ENCODE peak calls at places on chromosomes 5 and 9, in ten cellular contexts. L, Y, N, K, O, G, M, V, Z and A are unnamed samples.

GRCh38 chr5:53936481-53937352 is 373.7 kb downstream of the ARL15 start:
- DNase-seq in L (no peak), Y (no peak), N (no peak), K (no peak), O (no peak), G (no peak), M (no peak), V (no peak), Z (no peak), A (no peak)

GRCh38 chr5:26757941-26758340 is 280.4 kb downstream of the CDH9 start:
- DNase-seq in L (no peak), Y (no peak), N (no peak), K (no peak), O (no peak), G (no peak), M (no peak), V (no peak), Z (no peak), A (no peak)

GRCh38 chr5:122153230-122153629 is 23.9 kb downstream of the ZNF474 start:
- DNase-seq in L (no peak), Y (no peak), N (no peak), K (no peak), O (no peak), G (no peak), M (no peak), V (no peak), Z (no peak), A (no peak)

GRCh38 chr5:9233712-9234111 is 312.2 kb downstream of the SEMA5A start:
- DNase-seq in L (no peak), Y (no peak), N (no peak), K (no peak), O (no peak), G (peak), M (no peak), V (no peak), Z (no peak), A (no peak)

GRCh38 chr9:36609306-36609705 is 36.6 kb downstream of the MELK start:
- DNase-seq in L (no peak), Y (no peak), N (no peak), K (no peak), O (no peak), G (no peak), M (no peak), V (no peak), Z (no peak), A (no peak)

GRCh38 chr9:11045589-11045988 is 432.8 kb upstream of the PTPRD start:
- DNase-seq in L (no peak), Y (no peak), N (no peak), K (no peak), O (no peak), G (peak), M (no peak), V (no peak), Z (no peak), A (no peak)

GRCh38 chr9:27227192-27227591 is 69.8 kb downstream of the EQTN start:
- DNase-seq in L (no peak), Y (no peak), N (no peak), K (no peak), O (no peak), G (no peak), M (no peak), V (no peak), Z (no peak), A (no peak)

GRCh38 chr5:42518595-42519067 is 95.4 kb downstream of the GHR start:
- DNase-seq in L (no peak), Y (no peak), N (no peak), K (no peak), O (no peak), G (peak), M (no peak), V (no peak), Z (no peak), A (no peak)

GRCh38 chr5:83827111-83827541 is 106.5 kb upstream of the HAPLN1 start:
- DNase-seq in L (no peak), Y (no peak), N (no peak), K (no peak), O (no peak), G (no peak), M (no peak), V (no peak), Z (no peak), A (no peak)

GRCh38 chr9:88092699-88093359 is 45.4 kb downstream of the SPATA31C2 start:
- DNase-seq in L (no peak), Y (no peak), N (no peak), K (no peak), O (no peak), G (peak), M (no peak), V (no peak), Z (no peak), A (peak)

GRCh38 chr5:139709587-139710369 is 61.6 kb downstream of the CXXC5 start:
- DNase-seq in L (peak), Y (no peak), N (no peak), K (no peak), O (no peak), G (peak), M (peak), V (peak), Z (no peak), A (no peak)

GRCh38 chr5:168979140-168979539 is 321.8 kb downstream of the SLIT3 start:
- DNase-seq in L (no peak), Y (no peak), N (no peak), K (no peak), O (no peak), G (no peak), M (no peak), V (no peak), Z (no peak), A (no peak)

GRCh38 chr5:41009228-41009627 is 61.9 kb downstream of the MROH2B start:
- DNase-seq in L (no peak), Y (no peak), N (no peak), K (no peak), O (no peak), G (peak), M (no peak), V (no peak), Z (no peak), A (no peak)

GRCh38 chr5:176545737-176546509 is 3.2 kb upstream of the CDHR2 start:
- DNase-seq in L (no peak), Y (no peak), N (no peak), K (no peak), O (no peak), G (no peak), M (no peak), V (no peak), Z (no peak), A (no peak)

GRCh38 chr5:35618791-35619190 is 1.1 kb downstream of the SPEF2 start:
- DNase-seq in L (no peak), Y (no peak), N (no peak), K (no peak), O (no peak), G (no peak), M (no peak), V (no peak), Z (no peak), A (no peak)

GRCh38 chr5:145937432-145938250 is 1.3 kb downstream of the SH3RF2 start:
- DNase-seq in L (peak), Y (no peak), N (no peak), K (no peak), O (no peak), G (peak), M (no peak), V (no peak), Z (no peak), A (no peak)

GRCh38 chr9:36871606-36872005 is 162.5 kb downstream of the PAX5 start:
- DNase-seq in L (no peak), Y (no peak), N (no peak), K (no peak), O (no peak), G (no peak), M (no peak), V (peak), Z (no peak), A (no peak)

GRCh38 chr5:78647838-78648358 is 674 bp downstream of the LHFPL2 start:
- DNase-seq in L (peak), Y (no peak), N (no peak), K (no peak), O (no peak), G (peak), M (peak), V (peak), Z (peak), A (no peak)

GRCh38 chr9:112168197-112168596 is 6.9 kb downstream of the SUSD1 start:
- DNase-seq in L (no peak), Y (no peak), N (no peak), K (no peak), O (no peak), G (no peak), M (no peak), V (no peak), Z (no peak), A (no peak)

GRCh38 chr9:113456235-113456634 is 7.3 kb upstream of the RGS3 start:
- DNase-seq in L (no peak), Y (no peak), N (no peak), K (no peak), O (no peak), G (peak), M (no peak), V (no peak), Z (no peak), A (no peak)

GRCh38 chr5:77960863-77961396 is 184.8 kb upstream of the TBCA start:
- DNase-seq in L (no peak), Y (no peak), N (no peak), K (no peak), O (no peak), G (peak), M (no peak), V (no peak), Z (no peak), A (no peak)

GRCh38 chr5:132136906-132137305 is 63.3 kb downstream of the CSF2 start:
- DNase-seq in L (no peak), Y (no peak), N (no peak), K (no peak), O (no peak), G (no peak), M (no peak), V (no peak), Z (no peak), A (no peak)

GRCh38 chr5:180126716-180127681 is 55.4 kb upstream of the RNF130 start:
- DNase-seq in L (peak), Y (no peak), N (no peak), K (no peak), O (peak), G (no peak), M (peak), V (no peak), Z (peak), A (no peak)

GRCh38 chr5:163409384-163409783 is 28.0 kb upstream of the CCNG1 start:
- DNase-seq in L (no peak), Y (no peak), N (no peak), K (no peak), O (no peak), G (no peak), M (no peak), V (no peak), Z (no peak), A (no peak)

GRCh38 chr5:175444905-175445456 is 999 bp upstream of the DRD1 start:
- DNase-seq in L (no peak), Y (no peak), N (no peak), K (no peak), O (no peak), G (no peak), M (no peak), V (no peak), Z (no peak), A (no peak)

GRCh38 chr9:26234865-26235264 is 556.6 kb upstream of the TUSC1 start:
- DNase-seq in L (no peak), Y (no peak), N (no peak), K (no peak), O (no peak), G (no peak), M (no peak), V (no peak), Z (no peak), A (no peak)

GRCh38 chr5:42506662-42507061 is 83.4 kb downstream of the GHR start:
- DNase-seq in L (no peak), Y (no peak), N (no peak), K (no peak), O (no peak), G (no peak), M (no peak), V (no peak), Z (no peak), A (no peak)

GRCh38 chr9:35829764-35830096 is 702 bp downstream of the TMEM8B start:
- DNase-seq in L (no peak), Y (no peak), N (no peak), K (no peak), O (no peak), G (no peak), M (no peak), V (no peak), Z (no peak), A (no peak)

GRCh38 chr5:134600600-134600999 is 32.0 kb downstream of the SAR1B start:
- DNase-seq in L (no peak), Y (no peak), N (no peak), K (no peak), O (no peak), G (no peak), M (no peak), V (no peak), Z (no peak), A (no peak)

GRCh38 chr5:10734050-10734709 is 26.9 kb downstream of the DAP start:
- DNase-seq in L (no peak), Y (no peak), N (no peak), K (no peak), O (no peak), G (no peak), M (no peak), V (no peak), Z (no peak), A (no peak)